ENCODE peak calls at places on chromosomes 13 and 19, in eight cellular contexts. M, U, I, V, Z, N, H and Q are unnamed samples.

GRCh38 chr19:44762033-44762432 is 13.5 kb downstream of the BCL3 start:
- DNase-seq in H (no peak), M (no peak), Z (no peak), U (no peak), N (no peak), V (no peak), I (no peak), Q (no peak)

GRCh38 chr13:111489301-111489700 is 168.9 kb downstream of the TEX29 start:
- DNase-seq in U (no peak), Z (no peak), H (no peak), M (peak; percentile 33), I (no peak), N (no peak), V (no peak), Q (no peak)

GRCh38 chr19:322616-323015 is 22.0 kb downstream of the MIER2 start:
- DNase-seq in N (no peak), U (no peak), I (no peak), V (no peak), Z (no peak), H (no peak), M (no peak), Q (no peak)

GRCh38 chr19:47564081-47564480 is 8.9 kb downstream of the ZNF541 start:
- DNase-seq in Z (no peak), U (no peak), N (peak; percentile 86), I (no peak), V (no peak), M (no peak), H (no peak), Q (no peak)

GRCh38 chr19:55071913-55072312 is 3.8 kb upstream of the EPS8L1 start:
- DNase-seq in Z (no peak), V (no peak), I (no peak), N (no peak), U (no peak), H (no peak), M (no peak), Q (no peak)

GRCh38 chr19:11382898-11383705 is 1.0 kb downstream of the EPOR start:
- DNase-seq in V (no peak), I (peak; percentile 82), H (peak; percentile 63), U (no peak), M (peak; percentile 84), Z (no peak), N (peak; percentile 59), Q (no peak)

GRCh38 chr13:76886292-76887061 is at the start of gene KCTD12:
- DNase-seq in V (no peak), N (peak; percentile 82), Z (peak; percentile 84), U (peak; percentile 47), H (peak; percentile 57), I (peak; percentile 94), M (peak; percentile 93), Q (no peak)

GRCh38 chr19:53357821-53358581 is 7.5 kb upstream of the ZNF525 start:
- DNase-seq in N (no peak), H (no peak), I (no peak), V (no peak), U (no peak), M (no peak), Z (no peak), Q (no peak)

GRCh38 chr13:48278806-48279205 is 24.7 kb upstream of the RB1 start:
- DNase-seq in Z (no peak), I (no peak), H (no peak), M (no peak), V (no peak), U (no peak), N (no peak), Q (no peak)

GRCh38 chr19:58395220-58395978 is at the start of gene RNF225:
- DNase-seq in I (no peak), U (no peak), N (peak; percentile 53), M (no peak), H (no peak), V (no peak), Z (no peak), Q (no peak)

GRCh38 chr19:30473334-30473867 is 101.2 kb downstream of the ZNF536 start:
- DNase-seq in Z (no peak), N (no peak), M (no peak), H (no peak), I (no peak), U (no peak), V (no peak), Q (no peak)

GRCh38 chr19:16497837-16498236 is 1.6 kb downstream of the C19orf44 start:
- DNase-seq in U (no peak), I (no peak), Z (no peak), V (no peak), M (no peak), N (no peak), H (no peak), Q (no peak)